ENCODE peak calls at places on chromosomes 11 and 22, in seven cellular contexts. N is HCT116; D is mucosa of descending colon; E is CD8-positive, alpha-beta T cell; L is right atrium auricular region; O is H9; Y is cardiac muscle cell. I is an unnamed sample. For H3K4me1, the result is how much of the 10 kb centered on the place peaks cover.

GRCh38 chr11:75031771-75032549 is 43.2 kb downstream of the NEU3 start:
- DNase-seq in N (peak), D (peak), E (peak), L (peak), O (peak), Y (peak), I (peak)

GRCh38 chr11:116037851-116038250 is 533.6 kb upstream of the CADM1 start:
- DNase-seq in N (no peak), D (no peak), E (no peak), L (no peak), O (no peak), Y (no peak), I (no peak)

GRCh38 chr11:133082453-133082781 is 449.9 kb downstream of the OPCML start:
- DNase-seq in N (no peak), D (no peak), E (no peak), L (no peak), O (peak), Y (no peak), I (no peak)

GRCh38 chr11:90414221-90414620 is 191.4 kb upstream of the CHORDC1 start:
- DNase-seq in N (no peak), D (no peak), E (no peak), L (no peak), O (no peak), Y (no peak), I (no peak)

GRCh38 chr11:8282621-8283509 is 19.2 kb upstream of the LMO1 start:
- DNase-seq in N (no peak), D (no peak), E (no peak), L (peak), O (peak), Y (peak), I (peak)

GRCh38 chr11:100719362-100719761 is 32.3 kb downstream of the ARHGAP42 start:
- DNase-seq in N (no peak), D (no peak), E (no peak), L (no peak), O (peak), Y (peak), I (no peak)

GRCh38 chr22:37173709-37174108 is 14.3 kb downstream of the C1QTNF6 start:
- DNase-seq in N (no peak), D (no peak), E (no peak), L (peak), O (no peak), Y (no peak), I (no peak)

GRCh38 chr11:126113515-126113957 is 50.9 kb upstream of the CDON start:
- DNase-seq in N (peak), D (peak), E (no peak), L (peak), O (no peak), Y (peak), I (no peak)

GRCh38 chr11:134224710-134225662 is 515 bp downstream of the VPS26B start:
- DNase-seq in N (no peak), D (peak), E (peak), L (peak), O (peak), Y (peak), I (peak)

GRCh38 chr11:116481126-116481644 is 291.6 kb downstream of the BUD13 start:
- DNase-seq in N (no peak), D (no peak), E (no peak), L (no peak), O (no peak), Y (no peak), I (no peak)

GRCh38 chr22:48739348-48740085 is 1088.2 kb downstream of the BRD1 start:
- DNase-seq in N (no peak), D (peak), E (no peak), L (no peak), O (no peak), Y (no peak), I (no peak)

GRCh38 chr11:37999171-37999570 is 1401.1 kb upstream of the RAG2 start:
- DNase-seq in N (no peak), D (no peak), E (no peak), L (no peak), O (no peak), Y (no peak), I (no peak)

GRCh38 chr11:76280151-76280881 is 74.0 kb upstream of the WNT11 start:
- DNase-seq in N (no peak), D (no peak), E (no peak), L (no peak), O (no peak), Y (no peak), I (no peak)

GRCh38 chr11:22878039-22878438 is 17.8 kb upstream of the CCDC179 start:
- DNase-seq in N (no peak), D (peak), E (no peak), L (no peak), O (no peak), Y (no peak), I (no peak)

GRCh38 chr11:126992804-126993111 is 7.8 kb downstream of the KIRREL3 start:
- DNase-seq in N (no peak), D (no peak), E (no peak), L (no peak), O (no peak), Y (no peak), I (no peak)

GRCh38 chr22:17443413-17444203 is 74.3 kb downstream of the CECR2 start:
- DNase-seq in N (no peak), D (no peak), E (no peak), L (no peak), O (no peak), Y (no peak), I (no peak)

GRCh38 chr22:17441326-17441725 is 72.1 kb downstream of the CECR2 start:
- DNase-seq in N (no peak), D (no peak), E (no peak), L (no peak), O (no peak), Y (no peak), I (no peak)

GRCh38 chr22:17444204-17444504 is 74.9 kb downstream of the CECR2 start:
- DNase-seq in N (no peak), D (no peak), E (no peak), L (no peak), O (no peak), Y (no peak), I (no peak)

GRCh38 chr22:17451251-17451765 is 82.0 kb downstream of the CECR2 start:
- DNase-seq in N (no peak), D (no peak), E (no peak), L (no peak), O (no peak), Y (peak), I (no peak)

GRCh38 chr22:17446704-17447103 is 77.4 kb downstream of the CECR2 start:
- DNase-seq in N (no peak), D (no peak), E (no peak), L (no peak), O (no peak), Y (no peak), I (no peak)
- H3K4me1 ChIP-seq in N (under half), D (under half), E (under half), L (under half), O (under half), Y (under half), I (under half)

DNA sequence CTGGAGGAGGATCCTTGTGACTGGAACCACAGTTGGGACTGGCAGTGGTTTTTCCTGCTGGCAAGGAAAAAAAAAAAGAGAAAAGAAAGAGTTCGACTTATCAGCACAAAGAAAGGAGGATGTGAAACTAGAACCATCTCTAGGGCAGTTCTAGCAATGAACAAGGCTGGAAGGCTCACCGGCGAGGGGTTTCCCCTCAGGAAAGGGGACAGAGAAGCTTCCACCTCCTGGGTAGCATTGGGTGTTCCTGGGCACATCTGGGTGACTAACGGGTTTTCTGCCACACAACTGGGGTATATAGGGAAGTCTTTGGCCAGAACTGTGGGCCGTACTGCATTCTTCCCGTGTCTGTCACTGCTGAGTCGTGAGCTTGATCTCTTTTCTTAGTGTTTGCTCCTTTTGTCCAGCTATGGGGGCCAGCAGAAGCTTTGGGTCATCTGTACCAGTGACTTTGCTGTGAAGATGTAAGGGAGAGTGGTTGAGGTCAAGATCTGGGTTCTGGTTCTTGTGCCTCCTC is 109.4 kb upstream of the OR4B1 start:
- DNase-seq in N (no peak), D (no peak), E (no peak), L (peak), O (no peak), Y (no peak), I (no peak)
- H3K4me1 ChIP-seq in N (under half), D (under half), E (under half), L (under half), O (under half), Y (under half), I (under half)

GRCh38 chr22:40808018-40808841 is 10.9 kb downstream of the SLC25A17 start:
- DNase-seq in N (no peak), D (no peak), E (no peak), L (no peak), O (no peak), Y (no peak), I (no peak)
- H3K4me1 ChIP-seq in N (under half), D (under half), E (under half), L (under half), O (under half), Y (under half), I (under half)

DNA sequence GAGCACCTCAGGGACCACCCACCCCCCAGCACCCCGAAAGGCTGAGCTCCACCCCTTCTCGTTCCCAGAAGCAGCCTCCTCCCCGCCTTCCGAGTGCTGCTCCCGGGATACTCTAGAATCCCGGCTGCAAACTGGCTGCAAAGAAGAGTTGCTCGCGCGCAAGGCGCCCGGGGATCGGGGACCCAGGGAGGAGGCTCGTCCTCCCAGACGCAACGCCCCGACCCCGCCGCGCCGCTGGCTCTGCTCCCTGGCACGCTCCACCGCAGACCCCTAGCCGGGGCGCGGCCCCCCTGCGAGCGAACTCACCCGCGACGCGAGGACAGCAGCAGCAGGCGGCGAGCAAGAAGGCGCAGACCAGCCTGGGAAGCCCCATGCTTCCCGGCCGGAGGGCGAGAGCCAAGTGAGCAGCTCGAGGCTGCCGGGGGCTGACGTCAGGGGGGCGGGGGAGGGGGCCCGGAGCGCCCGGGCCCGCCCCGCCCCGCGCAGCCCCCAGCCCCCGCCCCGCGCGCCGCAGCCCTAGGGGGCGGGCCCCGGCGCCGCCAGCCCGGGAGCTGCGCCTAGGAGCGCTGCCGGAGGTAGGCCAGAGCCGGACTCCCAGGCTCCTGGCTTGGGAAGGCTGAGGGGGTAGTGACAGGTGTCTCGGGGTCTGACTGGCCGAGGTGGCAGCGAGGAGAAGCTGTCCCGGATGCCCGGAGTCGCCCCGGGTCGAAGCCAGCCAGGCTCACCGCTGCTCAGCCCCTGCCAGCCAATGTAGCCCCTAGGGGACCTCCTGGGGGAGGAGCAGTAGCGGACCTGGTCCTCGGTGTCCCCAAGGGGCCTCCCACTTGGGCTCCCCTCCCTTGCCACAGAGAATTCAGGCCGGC is at the start of gene MCAM:
- DNase-seq in N (no peak), D (peak), E (no peak), L (no peak), O (peak), Y (peak), I (peak)
- H3K4me1 ChIP-seq in N (under half), D (under half), E (under half), L (under half), O (under half), Y (under half), I (under half)

GRCh38 chr11:65793144-65793581 is 6.3 kb downstream of the OVOL1 start:
- DNase-seq in N (no peak), D (peak), E (no peak), L (no peak), O (no peak), Y (no peak), I (no peak)
- H3K4me1 ChIP-seq in N (half or more), D (under half), E (under half), L (under half), O (under half), Y (under half), I (under half)

GRCh38 chr11:67419330-67420049 is 4.0 kb downstream of the CARNS1 start:
- DNase-seq in N (no peak), D (no peak), E (no peak), L (no peak), O (no peak), Y (no peak), I (no peak)

GRCh38 chr11:67418476-67419281 is 3.2 kb downstream of the CARNS1 start:
- DNase-seq in N (no peak), D (no peak), E (no peak), L (no peak), O (no peak), Y (no peak), I (no peak)

GRCh38 chr11:67421421-67422031 is 6.0 kb downstream of the CARNS1 start:
- DNase-seq in N (no peak), D (no peak), E (no peak), L (no peak), O (no peak), Y (no peak), I (no peak)

GRCh38 chr11:67420646-67421420 is 5.4 kb downstream of the CARNS1 start:
- DNase-seq in N (peak), D (peak), E (peak), L (peak), O (peak), Y (peak), I (peak)

GRCh38 chr11:67420147-67420645 is 4.7 kb downstream of the CARNS1 start:
- DNase-seq in N (no peak), D (no peak), E (no peak), L (no peak), O (no peak), Y (no peak), I (no peak)
- H3K4me1 ChIP-seq in N (under half), D (under half), E (half or more), L (under half), O (under half), Y (under half), I (under half)

GRCh38 chr22:31635638-31636306 is 26.2 kb downstream of the PISD start:
- DNase-seq in N (no peak), D (no peak), E (no peak), L (no peak), O (no peak), Y (no peak), I (no peak)

GRCh38 chr22:31637375-31637937 is 24.6 kb downstream of the PISD start:
- DNase-seq in N (no peak), D (no peak), E (no peak), L (no peak), O (no peak), Y (peak), I (no peak)

GRCh38 chr22:31639640-31640039 is 22.4 kb downstream of the PISD start:
- DNase-seq in N (no peak), D (no peak), E (no peak), L (no peak), O (no peak), Y (no peak), I (no peak)

GRCh38 chr22:31637938-31638618 is 23.9 kb downstream of the PISD start:
- DNase-seq in N (no peak), D (no peak), E (no peak), L (no peak), O (no peak), Y (no peak), I (no peak)
- H3K4me1 ChIP-seq in N (half or more), D (under half), E (under half), L (under half), O (under half), Y (under half), I (under half)

DNA sequence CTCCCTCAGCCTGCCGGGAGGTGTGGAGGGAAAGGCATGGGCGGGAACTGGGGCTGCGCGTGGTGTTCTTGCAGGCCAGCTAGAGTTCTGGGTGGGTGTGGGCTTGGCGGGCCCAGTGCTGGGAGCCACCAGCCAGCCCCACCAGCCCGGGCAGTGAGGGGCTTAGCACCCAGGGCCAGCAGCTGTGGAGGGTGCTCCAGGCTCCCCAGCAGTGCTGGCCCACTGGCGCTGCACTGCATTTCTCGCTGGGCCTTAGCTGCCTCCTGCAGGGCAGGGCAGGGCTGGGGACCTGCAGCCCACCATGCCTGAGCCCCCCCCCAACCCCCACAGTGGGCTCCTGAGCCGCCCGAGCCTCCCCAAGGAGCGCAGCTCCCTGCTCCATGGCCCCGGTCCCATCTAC is 304.2 kb downstream of the KCNA4 start:
- DNase-seq in N (no peak), D (no peak), E (no peak), L (no peak), O (no peak), Y (no peak), I (no peak)
- H3K4me1 ChIP-seq in N (under half), D (under half), E (under half), L (under half), O (under half), Y (under half), I (under half)

GRCh38 chr11:111440416-111441205 is 61.5 kb upstream of the POU2AF1 start:
- DNase-seq in N (no peak), D (peak), E (no peak), L (no peak), O (no peak), Y (no peak), I (no peak)
- H3K4me1 ChIP-seq in N (under half), D (under half), E (under half), L (under half), O (under half), Y (under half), I (under half)

GRCh38 chr22:46586123-46586519 is 34.1 kb upstream of the GRAMD4 start:
- DNase-seq in N (no peak), D (peak), E (no peak), L (no peak), O (peak), Y (no peak), I (no peak)
- H3K4me1 ChIP-seq in N (under half), D (half or more), E (under half), L (under half), O (under half), Y (half or more), I (under half)